ENCODE peak calls at places on chromosome 4, in five cellular contexts. C is gastrocnemius medialis, V is transverse colon, Z is testis, T is hepatocyte. L is an unnamed sample. For H3K4me1, the result is how much of the 10 kb centered on the place peaks cover.

GRCh38 chr4:138455097-138455496 is 212.9 kb upstream of the SLC7A11 start:
- DNase-seq in Z (no peak), T (no peak), C (no peak), V (no peak), L (no peak)

GRCh38 chr4:99759988-99760387 is 56.6 kb upstream of the DAPP1 start:
- DNase-seq in T (no peak), C (no peak), Z (no peak), V (no peak), L (no peak)

GRCh38 chr4:54155936-54156335 is 56.0 kb downstream of the GSX2 start:
- DNase-seq in V (no peak), C (no peak), T (no peak), Z (no peak), L (no peak)

GRCh38 chr4:186839122-186840037 is 115.7 kb upstream of the FAT1 start:
- DNase-seq in C (no peak), T (no peak), Z (peak), V (no peak), L (no peak)

GRCh38 chr4:38046735-38047487 is 86.7 kb downstream of the PTTG2 start:
- DNase-seq in V (no peak), T (no peak), C (no peak), Z (no peak), L (no peak)

GRCh38 chr4:127810551-127810950 is 28.4 kb downstream of the HSPA4L start:
- DNase-seq in C (no peak), V (no peak), T (no peak), Z (no peak), L (no peak)

GRCh38 chr4:47510506-47511143 is 25.6 kb downstream of the ATP10D start:
- DNase-seq in Z (no peak), T (no peak), V (no peak), C (no peak), L (no peak)

GRCh38 chr4:185110375-185110823 is 32.7 kb upstream of the SLC25A4 start:
- DNase-seq in Z (no peak), V (no peak), C (no peak), T (no peak), L (no peak)

GRCh38 chr4:75654905-75655304 is 18.3 kb downstream of the G3BP2 start:
- DNase-seq in V (no peak), Z (no peak), T (no peak), C (no peak), L (no peak)

GRCh38 chr4:183995489-183996049 is 90.5 kb downstream of the STOX2 start:
- DNase-seq in V (no peak), C (no peak), Z (no peak), T (no peak), L (peak)

GRCh38 chr4:82680834-82681233 is 117.8 kb downstream of the SCD5 start:
- DNase-seq in T (no peak), Z (no peak), V (no peak), C (no peak), L (no peak)

GRCh38 chr4:99711657-99712056 is 54.0 kb upstream of the C4orf54 start:
- DNase-seq in C (no peak), Z (no peak), T (no peak), V (no peak), L (no peak)

GRCh38 chr4:36734296-36734695 is 452.9 kb downstream of the DTHD1 start:
- DNase-seq in V (no peak), C (no peak), Z (no peak), T (no peak), L (no peak)

GRCh38 chr4:29277381-29277780 is 1442.8 kb upstream of the PCDH7 start:
- DNase-seq in C (no peak), Z (no peak), T (no peak), V (no peak), L (no peak)

GRCh38 chr4:38160487-38161207 is 200.4 kb downstream of the PTTG2 start:
- DNase-seq in Z (no peak), C (peak), T (peak), V (peak), L (no peak)

GRCh38 chr4:19945979-19946380 is 305.7 kb upstream of the SLIT2 start:
- DNase-seq in Z (no peak), T (peak), V (no peak), C (no peak), L (no peak)

GRCh38 chr4:113383111-113383785 is 333.8 kb downstream of the ANK2 start:
- DNase-seq in T (no peak), Z (no peak), V (no peak), C (peak), L (no peak)

GRCh38 chr4:139749313-139749712 is 83.7 kb downstream of the MGST2 start:
- DNase-seq in Z (no peak), C (no peak), V (no peak), T (no peak), L (no peak)

DNA sequence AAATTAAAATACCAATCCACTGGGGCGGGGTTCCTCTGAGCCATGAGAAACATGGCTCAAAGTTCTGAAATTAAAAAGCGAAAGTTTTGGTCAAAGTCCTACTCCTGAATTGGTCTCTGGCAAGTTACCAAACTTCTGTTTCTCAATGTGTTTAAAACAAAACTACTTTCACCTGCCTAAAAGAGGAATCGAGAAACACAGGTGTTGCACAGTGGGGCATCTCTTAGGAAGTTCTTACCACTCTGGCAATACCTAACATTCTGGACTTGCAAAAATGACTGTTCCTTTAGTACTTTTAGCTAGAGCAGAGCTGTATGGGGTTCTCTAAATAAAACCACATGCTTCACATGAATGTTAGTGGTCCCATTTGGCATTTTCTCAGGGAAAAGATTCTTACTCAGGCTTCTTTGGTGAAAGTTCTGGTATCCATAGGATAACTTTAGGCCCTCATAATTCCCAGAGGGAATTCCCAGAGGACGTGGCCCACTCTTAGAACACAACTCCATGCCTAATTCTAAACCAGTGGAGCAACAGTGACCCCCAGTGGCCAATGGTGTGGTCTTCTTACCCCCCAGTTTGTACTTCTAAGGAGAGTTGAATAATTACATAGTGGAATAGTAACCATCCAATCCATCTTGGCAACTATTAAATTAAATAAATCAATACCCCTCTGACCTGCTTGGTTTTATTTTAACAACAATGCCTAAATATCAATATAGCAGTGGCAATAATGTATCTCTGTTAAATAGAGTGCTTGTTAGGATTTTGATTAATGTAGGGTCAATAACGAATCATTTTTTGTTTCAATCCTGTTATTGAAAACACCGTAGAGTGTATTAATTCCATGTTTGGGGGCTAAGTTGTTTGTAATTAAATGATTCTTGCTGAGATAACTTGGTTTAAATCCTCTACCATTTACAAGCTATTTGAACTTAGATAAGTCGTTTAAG is 21.9 kb downstream of the BMP3 start:
- DNase-seq in V (peak), C (peak), T (peak), Z (peak), L (peak)
- TF ChIP-seq CTCF in V (peak), C (peak), T (peak), Z (peak), L (peak)

GRCh38 chr4:708631-708933 is 3.0 kb downstream of the PCGF3 start:
- DNase-seq in Z (no peak), C (no peak), V (no peak), T (no peak), L (no peak)

GRCh38 chr4:704971-705277 is 708 bp upstream of the PCGF3 start:
- DNase-seq in Z (no peak), T (no peak), V (no peak), C (no peak), L (no peak)

GRCh38 chr4:705278-706082 is at the start of gene PCGF3:
- DNase-seq in V (peak), Z (peak), T (peak), C (peak), L (peak)

GRCh38 chr4:707929-708630 is 2.4 kb downstream of the PCGF3 start:
- DNase-seq in C (no peak), V (no peak), T (no peak), Z (no peak), L (no peak)

GRCh38 chr4:706834-707598 is 1.4 kb downstream of the PCGF3 start:
- DNase-seq in Z (no peak), T (no peak), C (no peak), V (no peak), L (no peak)
- H3K4me3 ChIP-seq in Z (no peak), T (peak), C (peak), V (peak), L (peak)

DNA sequence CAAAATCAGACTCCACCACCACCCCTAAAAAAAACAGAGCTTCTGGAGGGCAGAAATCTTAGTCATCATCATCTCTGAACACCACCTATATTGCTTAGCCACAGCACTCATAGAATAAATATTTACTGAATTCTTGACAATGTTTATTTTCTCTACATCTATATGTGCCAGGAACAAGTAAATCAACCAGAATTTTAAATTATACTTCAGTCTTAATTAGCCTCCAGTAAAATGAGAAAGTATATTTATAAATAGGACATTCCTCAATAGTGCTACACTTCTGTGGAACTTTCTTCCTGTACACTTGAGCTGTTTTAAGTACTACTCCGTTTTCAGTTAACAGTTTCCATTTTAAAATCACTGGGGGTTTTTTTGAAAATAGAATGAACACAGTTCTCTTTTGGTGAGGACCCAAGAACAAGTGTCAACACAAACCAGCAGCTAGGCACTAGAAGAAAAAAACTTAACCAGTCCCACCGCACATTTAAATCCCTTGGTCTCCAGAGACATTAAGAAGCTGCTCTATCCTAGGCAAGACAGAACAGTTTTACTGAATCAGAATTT is 25.5 kb downstream of the SMIM14 start:
- DNase-seq in T (no peak), V (no peak), C (no peak), Z (no peak), L (no peak)
- H3K4me1 ChIP-seq in T (under half), V (under half), C (under half), Z (under half), L (under half)

GRCh38 chr4:10074767-10075105 is 41.9 kb downstream of the WDR1 start:
- DNase-seq in Z (no peak), T (no peak), C (no peak), V (no peak), L (peak)
- TF ChIP-seq CTCF in Z (no peak), T (peak), C (no peak), V (no peak), L (peak)

GRCh38 chr4:143558823-143559756 is 45.6 kb downstream of the SMARCA5 start:
- DNase-seq in V (peak), T (peak), C (peak), Z (peak), L (peak)

GRCh38 chr4:143555676-143556075 is 42.2 kb downstream of the SMARCA5 start:
- DNase-seq in Z (no peak), C (no peak), V (no peak), T (peak), L (no peak)

GRCh38 chr4:143558286-143558685 is 44.8 kb downstream of the SMARCA5 start:
- DNase-seq in Z (no peak), C (no peak), T (no peak), V (no peak), L (no peak)

GRCh38 chr4:143564472-143564871 is 51.0 kb downstream of the SMARCA5 start:
- DNase-seq in Z (no peak), T (no peak), C (no peak), V (no peak), L (no peak)

GRCh38 chr4:143559757-143560147 is 46.2 kb downstream of the SMARCA5 start:
- DNase-seq in Z (no peak), V (no peak), C (no peak), T (peak), L (peak)
- H3K4me3 ChIP-seq in Z (peak), V (peak), C (peak), T (peak), L (peak)

L was measured in BE2C.